ENCODE peak calls at places on chromosome 14, in five cellular contexts. W, B, U, H and G are unnamed samples.

GRCh38 chr14:28754209-28754985 is 12.2 kb upstream of the FOXG1 start:
- DNase-seq in B (peak; percentile 40), U (peak; percentile 66), W (peak; percentile 52), H (no peak), G (peak; percentile 40)

GRCh38 chr14:101200008-101200649 is 296.6 kb upstream of the RTL1 start:
- DNase-seq in H (no peak), B (no peak), W (no peak), U (no peak), G (no peak)

GRCh38 chr14:86799244-86799647 is 1193.7 kb downstream of the GALC start:
- DNase-seq in W (peak; percentile 91), B (peak; percentile 1), U (peak; percentile 95), H (no peak), G (no peak)

GRCh38 chr14:97719931-97720330 is 922.7 kb downstream of the VRK1 start:
- DNase-seq in U (no peak), B (no peak), W (no peak), H (no peak), G (no peak)

GRCh38 chr14:35985504-35986218 is 159.5 kb downstream of the BRMS1L start:
- DNase-seq in B (peak; percentile 19), H (no peak), W (peak; percentile 18), U (no peak), G (no peak)

GRCh38 chr14:79663453-79663852 is 547.9 kb downstream of the DIO2 start:
- DNase-seq in U (no peak), W (no peak), H (no peak), B (no peak), G (no peak)

GRCh38 chr14:88613552-88614010 is 50.7 kb downstream of the ZC3H14 start:
- DNase-seq in U (peak; percentile 48), H (no peak), W (peak; percentile 18), B (no peak), G (no peak)

GRCh38 chr14:105368426-105368825 is 29.9 kb upstream of the TEX22 start:
- DNase-seq in H (no peak), B (no peak), U (no peak), W (no peak), G (no peak)

GRCh38 chr14:78974691-78975090 is 804.5 kb downstream of the NRXN3 start:
- DNase-seq in W (peak; percentile 28), U (peak; percentile 35), B (no peak), H (no peak), G (no peak)

GRCh38 chr14:56243110-56243509 is 124.9 kb downstream of the PELI2 start:
- DNase-seq in U (no peak), W (no peak), B (no peak), H (no peak), G (no peak)

GRCh38 chr14:105908481-105908911 is 382.1 kb downstream of the TMEM121 start:
- DNase-seq in U (no peak), H (no peak), W (no peak), B (no peak), G (no peak)

GRCh38 chr14:52473557-52473956 is 78.7 kb downstream of the TXNDC16 start:
- DNase-seq in H (no peak), U (peak; percentile 63), B (peak; percentile 56), W (peak; percentile 46), G (no peak)

GRCh38 chr14:79103764-79104163 is 933.6 kb downstream of the NRXN3 start:
- DNase-seq in U (no peak), W (no peak), H (no peak), B (no peak), G (no peak)

GRCh38 chr14:73460691-73461127 is 2.4 kb upstream of the NUMB start:
- DNase-seq in W (peak; percentile 68), U (peak; percentile 74), B (no peak), H (no peak), G (no peak)

GRCh38 chr14:23123419-23123818 is 4.4 kb upstream of the CEBPE start:
- DNase-seq in H (peak; percentile 67), W (no peak), U (peak; percentile 42), B (no peak), G (peak; percentile 95)

GRCh38 chr14:74705607-74706006 is 7.3 kb downstream of the AREL1 start:
- DNase-seq in H (no peak), U (no peak), W (no peak), B (no peak), G (no peak)

GRCh38 chr14:75604979-75605825 is 26.8 kb downstream of the FLVCR2 start:
- DNase-seq in U (peak; percentile 82), H (no peak), B (no peak), W (no peak), G (no peak)

GRCh38 chr14:72943876-72944430 is 17.7 kb downstream of the DCAF4 start:
- DNase-seq in B (no peak), H (no peak), U (no peak), W (no peak), G (no peak)

GRCh38 chr14:104139460-104140212 is 1.2 kb downstream of the KIF26A start:
- DNase-seq in B (no peak), U (no peak), H (peak; percentile 39), W (no peak), G (peak; percentile 60)

GRCh38 chr14:58272589-58273372 is 25.6 kb upstream of the ARID4A start:
- DNase-seq in H (no peak), W (peak; percentile 42), B (peak; percentile 75), U (peak; percentile 44), G (peak; percentile 36)

GRCh38 chr14:72000907-72001306 is 68.7 kb downstream of the RGS6 start:
- DNase-seq in B (no peak), U (no peak), H (peak; percentile 31), W (no peak), G (no peak)

GRCh38 chr14:101475468-101476257 is 85.6 kb upstream of the DIO3 start:
- DNase-seq in U (peak; percentile 95), W (no peak), B (peak; percentile 85), H (peak; percentile 75), G (peak; percentile 29)

GRCh38 chr14:88421286-88421685 is 35.8 kb downstream of the SPATA7 start:
- DNase-seq in H (no peak), B (no peak), W (peak; percentile 74), U (peak; percentile 27), G (no peak)

GRCh38 chr14:105857223-105857815 is 330.9 kb downstream of the TMEM121 start:
- DNase-seq in B (no peak), H (peak; percentile 13), W (no peak), U (no peak), G (no peak)

GRCh38 chr14:54147285-54147684 is 190.7 kb upstream of the BMP4 start:
- DNase-seq in H (no peak), U (peak; percentile 66), B (peak; percentile 2), W (peak; percentile 53), G (no peak)

GRCh38 chr14:104694991-104695659 is 5.7 kb downstream of the INF2 start:
- DNase-seq in U (no peak), H (no peak), W (peak; percentile 23), B (no peak), G (no peak)

GRCh38 chr14:103879570-103880333 is 32.4 kb upstream of the PPP1R13B start:
- DNase-seq in W (no peak), H (peak; percentile 78), B (peak; percentile 75), U (peak; percentile 60), G (peak; percentile 91)

GRCh38 chr14:103086771-103087342 is 2.8 kb downstream of the LBHD2 start:
- DNase-seq in W (no peak), B (no peak), U (no peak), H (no peak), G (no peak)

GRCh38 chr14:22841311-22841710 is 4.9 kb downstream of the MMP14 start:
- DNase-seq in U (no peak), B (no peak), H (peak; percentile 28), W (no peak), G (no peak)

GRCh38 chr14:81826080-81826479 is 292.4 kb upstream of the SEL1L start:
- DNase-seq in B (no peak), U (no peak), H (no peak), W (no peak), G (no peak)

GRCh38 chr14:36524220-36524837 is 4.3 kb upstream of the NKX2-1 start:
- DNase-seq in W (no peak), H (no peak), B (no peak), U (no peak), G (no peak)

GRCh38 chr14:51547260-51547659 is 104.5 kb upstream of the FRMD6 start:
- DNase-seq in H (peak; percentile 46), B (peak; percentile 90), U (peak; percentile 98), W (peak; percentile 99), G (peak; percentile 23)

GRCh38 chr14:80699861-80700260 is 241.7 kb downstream of the CEP128 start:
- DNase-seq in B (no peak), U (no peak), H (no peak), W (no peak), G (no peak)

GRCh38 chr14:105528859-105529505 is 2.6 kb downstream of the TMEM121 start:
- DNase-seq in U (peak; percentile 15), H (no peak), W (no peak), B (no peak), G (no peak)

GRCh38 chr14:93536945-93537344 is 106.2 kb downstream of the UNC79 start:
- DNase-seq in B (peak; percentile 6), W (no peak), U (no peak), H (no peak), G (no peak)

GRCh38 chr14:102500190-102500661 is 9.3 kb downstream of the ANKRD9 start:
- DNase-seq in U (peak; percentile 96), B (no peak), H (no peak), W (peak; percentile 73), G (no peak)

GRCh38 chr14:95490727-95491451 is 25.6 kb downstream of the SYNE3 start:
- DNase-seq in U (peak; percentile 38), W (no peak), H (peak; percentile 60), B (peak; percentile 36), G (peak; percentile 86)

GRCh38 chr14:61342941-61343340 is 21.6 kb downstream of the PRKCH start:
- DNase-seq in B (no peak), U (no peak), W (no peak), H (no peak), G (no peak)
- H3K4me1 ChIP-seq in B (peaks cover 10% of the 10 kb centered on the region), U (peaks cover 74% of the 10 kb centered on the region), W (no peaks in the 10 kb centered on the region), H (no peaks in the 10 kb centered on the region), G (no peaks in the 10 kb centered on the region)

DNA sequence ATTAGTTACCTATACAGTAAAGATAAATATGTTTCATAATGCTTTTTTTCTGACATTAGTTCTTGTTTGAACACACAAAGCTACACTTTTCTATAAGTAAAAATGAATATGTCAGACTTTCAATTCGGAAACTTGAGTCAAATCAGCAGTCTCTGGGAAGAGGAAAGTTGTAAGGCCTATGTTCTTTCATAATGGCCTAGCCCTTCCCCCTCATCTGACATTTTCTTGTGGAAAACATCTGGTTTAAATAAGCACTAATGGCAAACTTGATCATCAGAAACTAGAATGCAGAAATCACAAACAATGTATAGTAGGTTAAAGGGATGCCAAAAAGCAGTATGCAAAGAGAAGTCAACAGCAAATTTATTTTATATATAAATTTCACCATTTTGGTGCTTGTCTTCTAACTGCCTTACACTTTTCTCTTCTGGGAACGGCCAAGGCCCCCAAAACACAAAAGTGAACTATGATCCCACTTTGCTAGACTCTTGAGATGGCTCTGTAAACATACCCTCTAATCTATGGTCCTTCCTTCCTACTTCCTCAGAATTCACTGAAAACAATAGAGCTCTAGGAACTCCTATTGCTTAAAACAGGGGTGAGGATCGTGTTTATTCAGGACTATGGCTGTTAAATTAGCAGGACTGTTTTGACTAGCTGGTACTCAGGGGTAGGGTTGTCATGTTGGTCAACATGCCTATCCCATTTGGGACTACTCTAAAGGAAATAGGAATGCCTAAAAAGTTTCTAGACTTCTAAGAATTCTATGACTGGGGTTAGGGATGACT is 444.2 kb downstream of the RAD51B start:
- DNase-seq in H (no peak), W (peak; percentile 29), B (no peak), U (peak; percentile 63), G (no peak)
- H3K4me3 ChIP-seq in H (no peak overlapping the region), W (no peak overlapping the region), B (no peak overlapping the region), U (no peak overlapping the region), G (no peak overlapping the region)

GRCh38 chr14:68630081-68630571 is 162.7 kb downstream of the ZFP36L1 start:
- DNase-seq in W (no peak), U (no peak), H (no peak), B (no peak), G (peak; percentile 7)
- H3K27ac ChIP-seq in W (no peak overlapping the region), U (peak overlapping the region; percentile 86), H (no peak overlapping the region), B (peak overlapping the region; percentile 1), G (no peak overlapping the region)

GRCh38 chr14:99578541-99579044 is 25.4 kb downstream of the CCDC85C start:
- DNase-seq in W (no peak), H (no peak), U (no peak), B (peak; percentile 32), G (no peak)
- H3K4me1 ChIP-seq in W (peaks cover 59% of the 10 kb centered on the region), H (peaks cover 58% of the 10 kb centered on the region), U (peaks cover 63% of the 10 kb centered on the region), B (peaks cover 89% of the 10 kb centered on the region), G (peaks cover 49% of the 10 kb centered on the region)